ENCODE peak calls at places on chromosomes 7 and 10, in five cellular contexts. C is activated T-cell treated with anti-CD3 and anti-CD28 coated beads, Interleukin-2, amount 50 U/mL, for 72 hours; N is posterior vena cava; F is lower leg skin; Z is non-pigmented ciliary epithelial cell. Y is an unnamed sample.

GRCh38 chr7:94701555-94701973 is 45.6 kb upstream of the SGCE start:
- DNase-seq in C (no peak), N (no peak), F (no peak), Z (no peak), Y (no peak)

GRCh38 chr10:48550071-48550691 is 54.7 kb downstream of the ARHGAP22 start:
- DNase-seq in C (no peak), N (no peak), F (peak), Z (no peak), Y (no peak)

GRCh38 chr10:99667108-99667751 is 7.9 kb downstream of the ENTPD7 start:
- DNase-seq in C (no peak), N (no peak), F (no peak), Z (no peak), Y (no peak)

GRCh38 chr7:23183279-23184012 is 1.6 kb downstream of the NUP42 start:
- DNase-seq in C (no peak), N (no peak), F (no peak), Z (no peak), Y (no peak)

GRCh38 chr10:123451607-123452245 is 214.4 kb upstream of the GPR26 start:
- DNase-seq in C (no peak), N (no peak), F (no peak), Z (no peak), Y (peak)

GRCh38 chr7:21253740-21254687 is 173.9 kb upstream of the SP4 start:
- DNase-seq in C (peak), N (no peak), F (no peak), Z (peak), Y (no peak)

GRCh38 chr7:149005427-149006344 is 22.6 kb downstream of the PDIA4 start:
- DNase-seq in C (peak), N (peak), F (peak), Z (no peak), Y (peak)

GRCh38 chr10:133459454-133460207 is 5.9 kb downstream of the SCART1 start:
- DNase-seq in C (no peak), N (no peak), F (peak), Z (no peak), Y (no peak)

GRCh38 chr7:94064541-94065191 is 60.5 kb upstream of the BET1 start:
- DNase-seq in C (no peak), N (no peak), F (no peak), Z (no peak), Y (no peak)

GRCh38 chr7:78279035-78279434 is 480.5 kb downstream of the PHTF2 start:
- DNase-seq in C (no peak), N (no peak), F (no peak), Z (peak), Y (no peak)

GRCh38 chr10:97508342-97508741 is 9.6 kb downstream of the UBTD1 start:
- DNase-seq in C (no peak), N (no peak), F (no peak), Z (no peak), Y (no peak)

GRCh38 chr7:87128883-87129282 is 23.4 kb upstream of the DMTF1 start:
- DNase-seq in C (no peak), N (no peak), F (no peak), Z (no peak), Y (no peak)

GRCh38 chr10:114473776-114474175 is 69.5 kb upstream of the AFAP1L2 start:
- DNase-seq in C (no peak), N (no peak), F (no peak), Z (no peak), Y (no peak)

GRCh38 chr7:9083837-9084236 is 650.4 kb downstream of the NXPH1 start:
- DNase-seq in C (no peak), N (no peak), F (no peak), Z (no peak), Y (no peak)

GRCh38 chr7:46257766-46258448 is 336.8 kb upstream of the IGFBP3 start:
- DNase-seq in C (no peak), N (no peak), F (no peak), Z (peak), Y (no peak)

GRCh38 chr7:27117687-27118491 is 12.7 kb downstream of the HOXA4 start:
- DNase-seq in C (no peak), N (no peak), F (peak), Z (no peak), Y (no peak)

Y was measured in tibial artery.